ENCODE peak calls at places on chromosomes 2 and 18, in six cellular contexts. R, N, O, U, A and B are unnamed samples.
A peak's percentile ranks its signal among the peaks of the same experiment; 100 is the strongest.

GRCh38 chr2:191240871-191241270 is 4.3 kb upstream of the MYO1B start:
- DNase-seq in O (no peak), U (no peak), R (no peak), N (no peak), A (no peak), B (no peak)

GRCh38 chr2:17593841-17594482 is 53.5 kb downstream of the VSNL1 start:
- DNase-seq in N (no peak), U (no peak), A (peak; percentile 58), R (no peak), O (no peak), B (no peak)

GRCh38 chr2:144102386-144102785 is 417.5 kb downstream of the ZEB2 start:
- DNase-seq in A (no peak), N (no peak), U (no peak), O (no peak), R (no peak), B (no peak)

GRCh38 chr2:11862049-11862448 is 115.6 kb downstream of the LPIN1 start:
- DNase-seq in R (no peak), N (no peak), U (no peak), O (no peak), A (no peak), B (no peak)

GRCh38 chr2:9240745-9241144 is 34.1 kb downstream of the ASAP2 start:
- DNase-seq in A (peak; percentile 54), R (no peak), N (no peak), U (no peak), O (no peak), B (no peak)

GRCh38 chr2:180980185-180980942 is at the start of gene UBE2E3:
- DNase-seq in A (peak; percentile 78), U (peak; percentile 90), R (peak; percentile 78), O (peak; percentile 85), N (peak; percentile 83), B (peak; percentile 56)

GRCh38 chr2:28452534-28453081 is 43.3 kb upstream of the PLB1 start:
- DNase-seq in O (peak; percentile 84), U (peak; percentile 78), N (peak; percentile 82), A (peak; percentile 55), R (peak; percentile 65), B (peak; percentile 78)

GRCh38 chr2:219010162-219010756 is 17.0 kb upstream of the CRYBA2 start:
- DNase-seq in O (no peak), A (no peak), R (no peak), U (peak; percentile 54), N (peak; percentile 37), B (no peak)

GRCh38 chr18:79510731-79511141 is 115.0 kb downstream of the NFATC1 start:
- DNase-seq in N (no peak), R (peak; percentile 6), A (no peak), U (peak; percentile 1), O (no peak), B (peak; percentile 48)

GRCh38 chr18:79798346-79798998 is 734 bp downstream of the KCNG2 start:
- DNase-seq in R (no peak), N (no peak), U (no peak), O (no peak), A (no peak), B (no peak)

GRCh38 chr18:48475635-48476549 is 62.9 kb upstream of the CTIF start:
- DNase-seq in O (peak; percentile 67), N (peak; percentile 73), U (peak; percentile 64), A (peak; percentile 91), R (peak; percentile 29), B (no peak)

GRCh38 chr2:15158532-15158931 is 402.6 kb downstream of the NBAS start:
- DNase-seq in N (no peak), A (no peak), U (no peak), R (no peak), O (no peak), B (no peak)

GRCh38 chr2:219965287-219965870 is 337.9 kb downstream of the SLC4A3 start:
- DNase-seq in R (no peak), A (no peak), N (no peak), U (no peak), O (no peak), B (no peak)

GRCh38 chr2:136281281-136282117 is 163.6 kb upstream of the CXCR4 start:
- DNase-seq in O (no peak), R (no peak), U (no peak), A (no peak), N (no peak), B (no peak)

GRCh38 chr2:185919155-185919554 is 180.6 kb downstream of the FSIP2 start:
- DNase-seq in N (no peak), U (no peak), A (no peak), O (no peak), R (no peak), B (no peak)

GRCh38 chr2:230326453-230327417 is at the start of gene SP140L:
- DNase-seq in N (peak; percentile 90), U (peak; percentile 67), R (peak; percentile 64), O (peak; percentile 67), A (peak; percentile 81), B (peak; percentile 70)

DNA sequence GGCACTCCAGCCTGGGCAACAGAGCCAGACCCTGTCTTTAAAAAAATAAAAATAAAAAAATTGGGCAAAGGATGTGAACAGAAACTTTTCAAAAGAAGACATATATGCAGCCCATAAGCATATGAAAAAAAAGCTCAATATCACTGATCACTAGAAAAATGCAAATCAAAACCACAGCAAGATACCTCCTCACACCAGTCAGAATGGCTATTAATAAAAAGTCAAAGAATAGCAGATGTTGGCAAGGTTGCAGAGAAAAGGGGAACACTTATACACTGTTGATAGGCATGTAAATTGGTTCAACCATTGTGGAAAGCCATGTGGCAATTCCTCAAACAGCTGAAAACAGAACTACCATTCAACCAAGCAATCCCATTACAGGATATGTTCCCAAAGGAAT is 204.1 kb upstream of the SRD5A2 start:
- DNase-seq in A (no peak), O (no peak), N (no peak), U (no peak), R (no peak), B (no peak)
- TF ChIP-seq CTCF in A (no peak), O (no peak), N (no peak), U (no peak), R (no peak), B (no peak)

GRCh38 chr2:1745171-1746023 is 1.1 kb upstream of the PXDN start:
- DNase-seq in U (no peak), N (peak; percentile 29), R (no peak), O (peak; percentile 12), A (no peak), B (no peak)
- H3K4me3 ChIP-seq in U (no peak overlapping the region), N (peak overlapping the region; percentile 59), R (peak overlapping the region; percentile 66), O (peak overlapping the region; percentile 69), A (peak overlapping the region; percentile 81), B (peak overlapping the region; percentile 77)

GRCh38 chr18:76167440-76167839 is 327.6 kb downstream of the ZNF516 start:
- DNase-seq in A (no peak), O (no peak), N (no peak), R (no peak), U (no peak), B (peak; percentile 74)

GRCh38 chr18:76168206-76168605 is 326.8 kb downstream of the ZNF516 start:
- DNase-seq in R (no peak), N (no peak), U (no peak), A (no peak), O (no peak), B (no peak)

DNA sequence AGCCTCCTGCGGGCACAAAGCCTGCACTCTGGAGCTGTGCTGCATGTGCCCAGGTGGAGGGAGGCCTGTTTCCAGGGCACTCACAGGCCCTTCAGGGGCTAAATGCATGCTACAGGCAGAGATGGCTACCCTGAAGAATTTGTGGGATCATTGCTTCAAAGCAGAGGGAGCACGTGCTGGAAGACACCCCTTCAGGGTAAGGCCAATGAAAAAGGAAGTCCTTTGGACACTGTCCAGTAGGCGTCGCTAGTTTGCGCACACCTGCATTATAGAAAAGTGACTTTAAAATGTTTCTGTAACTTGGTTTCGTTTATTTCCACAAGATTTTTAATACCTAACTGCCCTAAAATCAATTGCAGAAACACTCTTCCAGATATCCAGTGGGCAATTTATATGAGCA is 325.3 kb downstream of the ZNF516 start:
- DNase-seq in N (peak; percentile 20), O (no peak), U (no peak), A (no peak), R (no peak), B (no peak)
- TF ChIP-seq CTCF in N (peak; percentile 62), O (no peak), U (no peak), A (no peak), R (no peak), B (no peak)

GRCh38 chr2:222864296-222864695 is 3.5 kb downstream of the ACSL3 start:
- DNase-seq in N (peak; percentile 56), A (peak; percentile 80), O (no peak), R (peak; percentile 38), U (no peak), B (no peak)
- H3K4me3 ChIP-seq in N (no peak overlapping the region), A (no peak overlapping the region), O (no peak overlapping the region), R (no peak overlapping the region), U (no peak overlapping the region), B (no peak overlapping the region)

DNA sequence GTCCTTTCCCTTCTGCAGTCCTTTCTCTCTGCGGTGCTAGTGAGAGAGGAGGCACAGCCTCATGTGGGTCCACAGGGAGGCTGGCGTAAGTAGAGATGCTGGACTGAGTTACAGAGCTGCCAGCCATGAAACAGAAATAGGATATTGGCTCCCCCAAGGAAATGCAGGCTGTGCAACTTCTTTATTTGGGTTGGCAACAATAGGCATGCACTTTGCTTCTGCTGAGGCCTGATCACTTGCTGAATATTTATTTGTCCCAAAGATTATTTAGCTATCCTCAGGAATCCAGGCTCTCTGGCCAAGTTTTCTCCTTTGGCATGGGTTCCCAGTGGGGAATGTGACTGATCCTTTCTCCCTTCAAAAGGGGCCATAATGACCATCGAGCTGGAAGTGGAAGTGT is 59.9 kb downstream of the MAPK4 start:
- DNase-seq in A (no peak), U (no peak), O (no peak), N (no peak), R (no peak), B (no peak)
- TF ChIP-seq CTCF in A (no peak), U (no peak), O (no peak), N (no peak), R (no peak), B (no peak)

GRCh38 chr2:234463626-234464290 is 33.1 kb downstream of the ARL4C start:
- DNase-seq in N (no peak), A (no peak), R (no peak), U (peak; percentile 9), O (no peak), B (no peak)
- H3K4me3 ChIP-seq in N (no peak overlapping the region), A (no peak overlapping the region), R (no peak overlapping the region), U (no peak overlapping the region), O (no peak overlapping the region), B (no peak overlapping the region)

GRCh38 chr2:84850471-84850870 is 30.4 kb downstream of the TRABD2A start:
- DNase-seq in R (no peak), N (no peak), A (no peak), O (no peak), U (no peak), B (no peak)
- TF ChIP-seq CTCF in R (no peak), N (no peak), A (no peak), O (no peak), U (no peak), B (no peak)

GRCh38 chr2:23248667-23249066 is 136.3 kb upstream of the KLHL29 start:
- DNase-seq in A (no peak), N (no peak), R (no peak), U (no peak), O (no peak), B (no peak)
- H3K4me3 ChIP-seq in A (no peak overlapping the region), N (no peak overlapping the region), R (no peak overlapping the region), U (no peak overlapping the region), O (no peak overlapping the region), B (no peak overlapping the region)

GRCh38 chr2:240733803-240734495 is 42.3 kb downstream of the AQP12A start:
- DNase-seq in N (peak; percentile 60), A (no peak), R (no peak), U (no peak), O (no peak), B (no peak)
- TF ChIP-seq CTCF in N (peak; percentile 65), A (no peak), R (no peak), U (no peak), O (no peak), B (no peak)